ENCODE peak calls at places on chromosomes 2 and 18, in five cellular contexts. D is HFF-Myc, A is H9, I is MCF 10A, O is fibroblast of mammary gland. M is an unnamed sample.
A peak's percentile ranks its signal among the peaks of the same experiment; 100 is the strongest.

GRCh38 chr2:140929866-140930265 is 1201.0 kb downstream of the LRP1B start:
- DNase-seq in D (no peak), A (no peak), I (no peak), O (peak; percentile 29), M (no peak)

GRCh38 chr18:1848716-1849115 is 722.6 kb downstream of the METTL4 start:
- DNase-seq in D (no peak), A (no peak), I (peak; percentile 23), O (no peak), M (peak; percentile 27)

GRCh38 chr2:10765461-10765860 is 44.0 kb downstream of the ATP6V1C2 start:
- DNase-seq in D (no peak), A (no peak), I (peak; percentile 31), O (no peak), M (peak; percentile 45)

GRCh38 chr2:137806102-137806805 is 158.0 kb upstream of the HNMT start:
- DNase-seq in D (no peak), A (no peak), I (no peak), O (no peak), M (no peak)

GRCh38 chr18:5275872-5276271 is 19.7 kb downstream of the ZBTB14 start:
- DNase-seq in D (no peak), A (no peak), I (no peak), O (no peak), M (no peak)

GRCh38 chr18:26656944-26657536 is 108.7 kb upstream of the KCTD1 start:
- DNase-seq in D (no peak), A (peak; percentile 55), I (peak; percentile 73), O (peak; percentile 49), M (peak; percentile 59)

GRCh38 chr2:86078801-86079545 is 26.7 kb downstream of the POLR1A start:
- DNase-seq in D (no peak), A (no peak), I (peak; percentile 51), O (peak; percentile 53), M (no peak)

GRCh38 chr2:217757108-217757463 is 245.7 kb downstream of the TNS1 start:
- DNase-seq in D (no peak), A (no peak), I (no peak), O (no peak), M (no peak)

GRCh38 chr2:55157474-55157884 is 74.6 kb downstream of the CLHC1 start:
- DNase-seq in D (no peak), A (no peak), I (peak; percentile 60), O (peak; percentile 84), M (peak; percentile 27)
- TF ChIP-seq CTCF in D (no peak), A (no peak), I (no peak), O (peak; percentile 26), M (no peak)

DNA sequence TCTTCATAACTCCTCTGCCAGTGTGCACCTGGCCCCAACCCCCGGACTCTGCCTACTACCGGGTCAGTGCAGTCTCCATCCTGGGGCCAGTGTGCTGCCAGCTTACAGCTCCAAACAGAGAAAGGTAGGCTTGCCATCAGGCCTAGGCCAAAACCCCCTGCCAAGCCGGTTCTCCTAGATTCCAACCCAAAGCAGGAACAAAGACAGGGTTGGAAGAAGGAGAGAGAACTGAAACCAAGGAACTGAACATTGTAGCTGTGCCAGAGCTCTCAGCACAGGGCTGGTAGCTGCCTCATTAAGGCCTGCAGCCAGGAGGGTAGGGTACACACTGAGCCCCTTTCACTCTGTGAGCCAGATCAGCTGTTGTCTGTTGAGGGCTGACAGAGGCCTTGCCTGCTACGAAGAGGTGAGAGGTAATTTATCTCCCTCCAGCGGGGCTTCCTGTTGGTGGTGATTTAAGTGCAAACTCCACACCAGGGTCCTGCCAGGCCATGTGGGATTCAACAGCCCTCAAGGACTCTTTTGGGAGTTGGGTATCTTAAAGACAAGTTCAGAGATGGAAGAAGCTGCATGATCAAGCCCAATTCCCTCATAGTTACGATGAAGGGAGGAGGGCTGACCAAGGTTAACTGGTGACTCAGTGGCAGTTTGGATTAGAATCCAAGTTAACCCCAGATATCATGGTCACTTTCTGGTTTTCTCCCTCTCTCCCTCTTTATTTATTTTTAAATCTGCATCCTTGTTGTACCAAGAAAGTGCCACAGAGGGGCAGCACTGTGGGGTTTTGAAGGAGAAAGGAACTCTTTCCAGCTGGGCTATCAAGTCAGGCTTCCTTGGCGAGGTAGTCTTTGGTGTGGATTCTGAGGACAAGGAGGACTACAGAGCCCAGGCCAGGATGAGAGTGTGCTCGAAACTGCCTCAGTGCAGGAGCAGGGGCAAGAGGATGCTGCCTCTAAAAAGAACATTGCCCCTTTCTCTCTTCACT is 48.1 kb downstream of the CYRIA start:
- DNase-seq in D (no peak), A (peak; percentile 52), I (peak; percentile 51), O (peak; percentile 60), M (peak; percentile 26)
- TF ChIP-seq CTCF in D (no peak), A (peak; percentile 74), I (peak; percentile 56), O (peak; percentile 67), M (no peak)

DNA sequence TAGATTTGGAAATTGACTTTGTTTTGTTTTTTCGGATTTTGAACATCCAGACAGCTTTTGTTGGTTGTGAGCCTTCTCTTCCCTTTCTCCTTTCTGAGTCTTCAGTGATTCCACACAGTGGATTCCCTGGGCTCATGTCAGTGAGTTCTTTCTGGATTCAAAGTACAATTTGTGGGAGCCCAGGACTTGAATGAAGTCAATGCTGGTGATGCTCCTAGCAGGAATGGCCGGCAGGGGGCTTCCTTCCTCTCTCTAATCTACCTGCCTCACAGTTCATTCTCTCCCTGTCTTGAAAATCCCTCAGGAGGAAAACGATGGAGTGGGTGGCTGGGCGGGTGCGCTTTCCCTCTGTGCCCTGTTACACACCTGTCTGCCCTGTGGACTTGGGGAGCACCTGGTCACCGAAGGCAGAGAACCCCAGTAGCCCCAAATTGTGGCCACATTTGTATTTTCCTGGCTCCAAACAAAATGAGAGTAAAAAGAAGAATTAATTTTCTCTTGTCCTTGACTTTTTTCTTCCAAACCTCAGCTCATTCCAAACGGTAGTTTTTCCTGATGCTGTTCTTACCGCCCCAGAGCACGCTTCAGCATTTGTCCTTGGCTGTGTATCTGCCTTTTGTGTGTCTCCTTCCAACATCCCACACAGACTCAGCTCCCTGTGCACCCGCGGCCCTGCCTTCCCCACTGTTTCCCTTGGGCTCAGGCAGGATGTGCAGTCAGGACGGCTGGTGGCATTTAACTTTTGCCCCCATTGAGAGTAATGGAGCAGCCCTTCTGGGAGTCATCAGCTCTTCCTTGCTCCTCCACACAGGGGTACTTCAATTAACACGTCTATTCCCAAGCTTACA is 86.6 kb downstream of the MARCO start:
- DNase-seq in D (no peak), A (peak; percentile 79), I (peak; percentile 65), O (peak; percentile 42), M (peak; percentile 54)
- TF ChIP-seq CTCF in D (peak; percentile 68), A (peak; percentile 79), I (peak; percentile 37), O (peak; percentile 61), M (peak; percentile 26)

GRCh38 chr18:74897971-74898657 is 300.4 kb downstream of the ZNF407 start:
- DNase-seq in D (peak; percentile 29), A (no peak), I (peak; percentile 63), O (peak; percentile 81), M (peak; percentile 36)

GRCh38 chr18:74898965-74899364 is 301.3 kb downstream of the ZNF407 start:
- DNase-seq in D (no peak), A (no peak), I (peak; percentile 75), O (peak; percentile 77), M (peak; percentile 14)

GRCh38 chr18:74895686-74896085 is 298.0 kb downstream of the ZNF407 start:
- DNase-seq in D (no peak), A (no peak), I (no peak), O (peak; percentile 48), M (no peak)

GRCh38 chr18:74899554-74899953 is 301.9 kb downstream of the ZNF407 start:
- DNase-seq in D (no peak), A (no peak), I (peak; percentile 66), O (no peak), M (no peak)

GRCh38 chr18:74896390-74896991 is 298.8 kb downstream of the ZNF407 start:
- DNase-seq in D (no peak), A (peak; percentile 68), I (peak; percentile 60), O (peak; percentile 12), M (peak; percentile 36)
- TF ChIP-seq CTCF in D (peak; percentile 20), A (peak; percentile 85), I (peak; percentile 52), O (peak; percentile 20), M (peak; percentile 79)

GRCh38 chr2:174668075-174668474 is 70.5 kb upstream of the WIPF1 start:
- DNase-seq in D (no peak), A (no peak), I (no peak), O (no peak), M (no peak)

GRCh38 chr2:174666786-174667369 is 69.3 kb upstream of the WIPF1 start:
- DNase-seq in D (no peak), A (no peak), I (no peak), O (no peak), M (no peak)

GRCh38 chr2:174667461-174667860 is 69.9 kb upstream of the WIPF1 start:
- DNase-seq in D (no peak), A (peak; percentile 42), I (no peak), O (no peak), M (no peak)

GRCh38 chr2:174670446-174670845 is 72.8 kb upstream of the WIPF1 start:
- DNase-seq in D (no peak), A (no peak), I (no peak), O (no peak), M (no peak)

GRCh38 chr2:174669321-174669720 is 71.7 kb upstream of the WIPF1 start:
- DNase-seq in D (no peak), A (no peak), I (no peak), O (no peak), M (no peak)
- TF ChIP-seq CTCF in D (no peak), A (no peak), I (no peak), O (no peak), M (no peak)

GRCh38 chr2:126781806-126782205 is 116.9 kb upstream of the TEX51 start:
- DNase-seq in D (no peak), A (no peak), I (no peak), O (no peak), M (no peak)
- TF ChIP-seq CTCF in D (no peak), A (no peak), I (no peak), O (no peak), M (no peak)

DNA sequence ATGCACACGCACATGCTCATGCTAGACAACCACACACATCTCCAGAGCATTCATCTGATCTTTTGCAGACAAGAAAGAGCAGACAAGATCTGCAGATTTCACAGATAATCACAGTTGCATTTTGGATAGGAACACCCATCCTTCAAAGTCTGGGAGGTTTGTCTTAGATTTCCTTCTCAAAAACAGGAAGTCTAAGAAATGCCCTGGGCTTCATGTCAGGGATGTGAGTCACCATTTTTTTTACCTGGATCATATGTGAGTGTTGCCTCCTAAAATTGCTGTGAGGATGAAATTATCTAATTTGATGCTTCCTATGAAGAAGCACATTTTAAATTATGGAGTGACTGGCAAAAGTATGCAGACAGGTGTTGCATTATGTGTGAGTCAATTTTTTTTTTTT is 46.1 kb downstream of the SRD5A2 start:
- DNase-seq in D (no peak), A (no peak), I (peak; percentile 43), O (no peak), M (peak; percentile 57)
- TF ChIP-seq CTCF in D (no peak), A (no peak), I (no peak), O (no peak), M (no peak)

DNA sequence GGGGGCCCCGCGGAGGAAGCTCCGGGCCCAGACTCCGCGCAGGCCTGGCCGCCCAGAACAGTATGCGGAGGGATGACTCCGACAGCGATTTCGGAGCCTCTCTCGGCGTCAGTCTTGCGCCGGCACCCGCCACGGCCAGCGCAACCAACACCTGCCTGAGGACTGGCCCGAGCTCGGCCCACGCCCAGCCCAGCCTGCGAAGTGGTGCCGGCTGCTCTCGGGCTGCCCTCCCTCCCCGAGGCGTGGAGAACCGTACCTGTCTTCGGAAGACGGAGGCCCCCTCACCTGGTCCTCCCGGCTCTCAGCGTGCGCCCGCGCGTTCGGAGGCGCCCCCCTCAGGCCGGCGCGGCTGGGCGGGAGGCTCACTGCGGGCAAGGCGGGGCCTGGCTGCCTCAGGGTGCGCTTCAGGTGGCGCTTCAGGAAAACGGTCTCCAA is at the start of gene M1AP:
- DNase-seq in D (no peak), A (peak; percentile 81), I (no peak), O (no peak), M (no peak)
- TF ChIP-seq CTCF in D (no peak), A (peak; percentile 67), I (no peak), O (no peak), M (no peak)

M was measured in RWPE1.